ENCODE peak calls at places on chromosome 11, in four cellular contexts. Q is Daoy, P is GOT3, R is left cardiac atrium. C is an unnamed sample.

GRCh38 chr11:131688056-131688693 is 317.8 kb downstream of the NTM start:
- DNase-seq in Q (peak), P (no peak), R (peak), C (no peak)

GRCh38 chr11:116578971-116579687 is 193.7 kb downstream of the BUD13 start:
- DNase-seq in Q (peak), P (no peak), R (peak), C (no peak)

GRCh38 chr11:61152816-61153592 is 8.2 kb downstream of the VPS37C start:
- DNase-seq in Q (peak), P (no peak), R (no peak), C (no peak)

GRCh38 chr11:92670293-92670890 is 299.1 kb upstream of the MTNR1B start:
- DNase-seq in Q (no peak), P (no peak), R (no peak), C (no peak)

GRCh38 chr11:66056541-66056940 is 4.4 kb downstream of the SF3B2 start:
- DNase-seq in Q (no peak), P (no peak), R (no peak), C (no peak)

GRCh38 chr11:125164422-125165110 is at the start of gene PKNOX2:
- DNase-seq in Q (peak), P (peak), R (peak), C (no peak)

GRCh38 chr11:44923796-44924195 is 26.9 kb downstream of the TP53I11 start:
- DNase-seq in Q (no peak), P (no peak), R (no peak), C (no peak)

GRCh38 chr11:88704505-88704904 is 361.3 kb downstream of the GRM5 start:
- DNase-seq in Q (no peak), P (no peak), R (no peak), C (no peak)

GRCh38 chr11:66346476-66347424 is 679 bp downstream of the B4GAT1 start:
- DNase-seq in Q (no peak), P (no peak), R (no peak), C (no peak)

GRCh38 chr11:13486926-13487660 is 8.7 kb downstream of the PTH start:
- DNase-seq in Q (peak), P (peak), R (peak), C (no peak)

GRCh38 chr11:113475160-113475761 is at the start of gene DRD2:
- DNase-seq in Q (no peak), P (no peak), R (peak), C (no peak)

GRCh38 chr11:133163463-133164419 is 368.6 kb downstream of the OPCML start:
- DNase-seq in Q (peak), P (no peak), R (no peak), C (no peak)

GRCh38 chr11:27347949-27348879 is 14.8 kb downstream of the CCDC34 start:
- DNase-seq in Q (no peak), P (no peak), R (no peak), C (no peak)

GRCh38 chr11:99020324-99021225 is at the start of gene CNTN5:
- DNase-seq in Q (peak), P (no peak), R (peak), C (no peak)

GRCh38 chr11:63508009-63508408 is 2.1 kb downstream of the LGALS12 start:
- DNase-seq in Q (no peak), P (no peak), R (no peak), C (no peak)

GRCh38 chr11:11148104-11148509 is 204.9 kb downstream of the CSNK2A3 start:
- DNase-seq in Q (peak), P (no peak), R (peak), C (no peak)

GRCh38 chr11:8065031-8065430 is 16.0 kb upstream of the TUB start:
- DNase-seq in Q (no peak), P (no peak), R (no peak), C (no peak)

GRCh38 chr11:75024764-75025211 is 36.1 kb downstream of the NEU3 start:
- DNase-seq in Q (no peak), P (no peak), R (no peak), C (no peak)

GRCh38 chr11:13769188-13769587 is 100.7 kb downstream of the FAR1 start:
- DNase-seq in Q (no peak), P (no peak), R (no peak), C (no peak)

GRCh38 chr11:69063671-69064260 is 15.0 kb downstream of the TPCN2 start:
- DNase-seq in Q (no peak), P (no peak), R (no peak), C (no peak)

GRCh38 chr11:638616-639323 is 1.7 kb downstream of the DRD4 start:
- DNase-seq in Q (no peak), P (no peak), R (no peak), C (no peak)

GRCh38 chr11:70381350-70381749 is 17.0 kb upstream of the CTTN start:
- DNase-seq in Q (no peak), P (no peak), R (no peak), C (no peak)

GRCh38 chr11:110335358-110335757 is 38.9 kb upstream of the RDX start:
- DNase-seq in Q (no peak), P (no peak), R (no peak), C (no peak)

GRCh38 chr11:73203790-73204189 is 14.3 kb upstream of the P2RY2 start:
- DNase-seq in Q (no peak), P (no peak), R (peak), C (no peak)

GRCh38 chr11:134047586-134047999 is 21.3 kb upstream of the JAM3 start:
- DNase-seq in Q (peak), P (peak), R (peak), C (no peak)

GRCh38 chr11:61814958-61815789 is 1.6 kb downstream of the FADS1 start:
- DNase-seq in Q (peak), P (peak), R (peak), C (peak)

C was measured in cortex of kidney.